ENCODE peak calls at places on chromosomes 2 and 18, in four cellular contexts. One of them, this sample, is unnamed.
A peak's percentile ranks its signal among the peaks of the same experiment; 100 is the strongest.

GRCh38 chr2:102142829-102143449 is 393 bp downstream of the IL1R1 start:
- DNase-seq in testis: peak; percentile 50
- DNase-seq in transverse colon: no peak
- DNase-seq in fibroblast of the aortic adventitia: peak; percentile 67
- DNase-seq in this sample: peak; percentile 47

GRCh38 chr2:180952082-180952481 is 28.3 kb upstream of the UBE2E3 start:
- DNase-seq in testis: no peak
- DNase-seq in transverse colon: no peak
- DNase-seq in fibroblast of the aortic adventitia: no peak
- DNase-seq in this sample: no peak

GRCh38 chr2:101520246-101520645 is 45.3 kb upstream of the RFX8 start:
- DNase-seq in testis: no peak
- DNase-seq in transverse colon: no peak
- DNase-seq in fibroblast of the aortic adventitia: peak; percentile 50
- DNase-seq in this sample: peak; percentile 77

GRCh38 chr2:30293303-30293912 is 62.1 kb downstream of the LBH start:
- DNase-seq in testis: no peak
- DNase-seq in transverse colon: no peak
- DNase-seq in fibroblast of the aortic adventitia: peak; percentile 77
- DNase-seq in this sample: peak; percentile 95

GRCh38 chr2:224999784-225000183 is 42.5 kb downstream of the DOCK10 start:
- DNase-seq in testis: no peak
- DNase-seq in transverse colon: no peak
- DNase-seq in fibroblast of the aortic adventitia: peak; percentile 23
- DNase-seq in this sample: no peak

GRCh38 chr2:120381661-120382060 is 35.7 kb downstream of the INHBB start:
- DNase-seq in testis: no peak
- DNase-seq in transverse colon: no peak
- DNase-seq in fibroblast of the aortic adventitia: no peak
- DNase-seq in this sample: no peak

GRCh38 chr2:141517852-141518421 is 612.9 kb downstream of the LRP1B start:
- DNase-seq in testis: no peak
- DNase-seq in transverse colon: no peak
- DNase-seq in fibroblast of the aortic adventitia: no peak
- DNase-seq in this sample: no peak

GRCh38 chr18:62437520-62438329 is 85.1 kb upstream of the ZCCHC2 start:
- DNase-seq in testis: peak; percentile 26
- DNase-seq in transverse colon: peak; percentile 17
- DNase-seq in fibroblast of the aortic adventitia: no peak
- DNase-seq in this sample: peak; percentile 85

GRCh38 chr2:62150597-62151305 is 45.2 kb upstream of the B3GNT2 start:
- DNase-seq in testis: no peak
- DNase-seq in transverse colon: no peak
- DNase-seq in fibroblast of the aortic adventitia: peak; percentile 25
- DNase-seq in this sample: no peak

GRCh38 chr2:688504-689076 is 11.4 kb upstream of the TMEM18 start:
- DNase-seq in testis: no peak
- DNase-seq in transverse colon: no peak
- DNase-seq in fibroblast of the aortic adventitia: no peak
- DNase-seq in this sample: no peak

GRCh38 chr18:79935499-79935898 is 16.0 kb downstream of the SLC66A2 start:
- DNase-seq in testis: no peak
- DNase-seq in transverse colon: peak; percentile 5
- DNase-seq in fibroblast of the aortic adventitia: no peak
- DNase-seq in this sample: no peak

GRCh38 chr18:59696311-59697235 is 650 bp downstream of the CCBE1 start:
- DNase-seq in testis: peak; percentile 23
- DNase-seq in transverse colon: peak; percentile 10
- DNase-seq in fibroblast of the aortic adventitia: peak; percentile 65
- DNase-seq in this sample: peak; percentile 72

GRCh38 chr2:171254666-171255065 is 94.0 kb upstream of the TLK1 start:
- DNase-seq in testis: no peak
- DNase-seq in transverse colon: no peak
- DNase-seq in fibroblast of the aortic adventitia: no peak
- DNase-seq in this sample: no peak

GRCh38 chr2:8154270-8154669 is 527.6 kb upstream of the ID2 start:
- DNase-seq in testis: no peak
- DNase-seq in transverse colon: no peak
- DNase-seq in fibroblast of the aortic adventitia: no peak
- DNase-seq in this sample: no peak

GRCh38 chr2:112794131-112794733 is 9.9 kb upstream of the IL1A start:
- DNase-seq in testis: peak; percentile 50
- DNase-seq in transverse colon: peak; percentile 15
- DNase-seq in fibroblast of the aortic adventitia: peak; percentile 98
- DNase-seq in this sample: peak; percentile 99

GRCh38 chr18:32714571-32715148 is 58.2 kb downstream of the KLHL14 start:
- DNase-seq in testis: peak; percentile 48
- DNase-seq in transverse colon: peak; percentile 31
- DNase-seq in fibroblast of the aortic adventitia: peak; percentile 67
- DNase-seq in this sample: peak; percentile 76

GRCh38 chr2:153433403-153433802 is 45.2 kb downstream of the RPRM start:
- DNase-seq in testis: no peak
- DNase-seq in transverse colon: no peak
- DNase-seq in fibroblast of the aortic adventitia: no peak
- DNase-seq in this sample: no peak

GRCh38 chr2:59427980-59428379 is 1125.5 kb downstream of the BCL11A start:
- DNase-seq in testis: no peak
- DNase-seq in transverse colon: no peak
- DNase-seq in fibroblast of the aortic adventitia: no peak
- DNase-seq in this sample: no peak

GRCh38 chr18:44882163-44882881 is 201.6 kb downstream of the SETBP1 start:
- DNase-seq in testis: no peak
- DNase-seq in transverse colon: no peak
- DNase-seq in fibroblast of the aortic adventitia: no peak
- DNase-seq in this sample: no peak

GRCh38 chr2:183543731-183544130 is 419.5 kb downstream of the NUP35 start:
- DNase-seq in testis: no peak
- DNase-seq in transverse colon: peak; percentile 38
- DNase-seq in fibroblast of the aortic adventitia: no peak
- DNase-seq in this sample: peak; percentile 32

GRCh38 chr2:239321596-239322413 is 79.0 kb downstream of the HDAC4 start:
- DNase-seq in testis: peak; percentile 46
- DNase-seq in transverse colon: no peak
- DNase-seq in fibroblast of the aortic adventitia: no peak
- DNase-seq in this sample: no peak

GRCh38 chr2:78928502-78928901 is 97.0 kb upstream of the REG3G start:
- DNase-seq in testis: no peak
- DNase-seq in transverse colon: no peak
- DNase-seq in fibroblast of the aortic adventitia: no peak
- DNase-seq in this sample: no peak

GRCh38 chr2:222283634-222284033 is 15.2 kb downstream of the PAX3 start:
- DNase-seq in testis: no peak
- DNase-seq in transverse colon: no peak
- DNase-seq in fibroblast of the aortic adventitia: no peak
- DNase-seq in this sample: no peak

GRCh38 chr18:45978084-45978483 is 11.0 kb upstream of the EPG5 start:
- DNase-seq in testis: no peak
- DNase-seq in transverse colon: no peak
- DNase-seq in fibroblast of the aortic adventitia: no peak
- DNase-seq in this sample: peak; percentile 46

GRCh38 chr18:80136679-80137078 is 27.6 kb downstream of the ADNP2 start:
- DNase-seq in testis: no peak
- DNase-seq in transverse colon: no peak
- DNase-seq in fibroblast of the aortic adventitia: no peak
- DNase-seq in this sample: no peak

GRCh38 chr2:119836455-119837142 is 76.9 kb downstream of the PTPN4 start:
- DNase-seq in testis: no peak
- DNase-seq in transverse colon: no peak
- DNase-seq in fibroblast of the aortic adventitia: no peak
- DNase-seq in this sample: no peak

GRCh38 chr2:58261215-58261614 is 20.1 kb upstream of the FANCL start:
- DNase-seq in testis: no peak
- DNase-seq in transverse colon: no peak
- DNase-seq in fibroblast of the aortic adventitia: no peak
- DNase-seq in this sample: no peak

DNA sequence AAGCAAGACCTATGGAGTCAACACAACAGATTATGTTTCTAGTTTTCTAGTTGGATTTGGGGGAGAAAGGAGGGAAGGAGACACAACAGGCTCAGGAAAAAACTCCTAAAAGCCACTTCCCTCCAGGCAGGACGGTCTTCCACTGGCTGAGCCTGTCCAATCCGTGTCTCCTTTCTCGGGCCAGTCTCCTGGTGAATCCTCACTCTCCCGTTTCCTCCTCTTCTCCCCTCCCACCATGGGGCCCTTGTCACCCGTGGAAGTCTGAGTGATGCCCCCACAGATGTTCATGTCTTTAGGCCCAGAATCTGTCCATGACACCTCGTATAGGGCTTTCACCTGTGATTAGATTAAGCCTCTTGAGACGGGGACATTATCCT is 193.5 kb downstream of the ZFP36L2 start:
- DNase-seq in testis: no peak
- DNase-seq in transverse colon: no peak
- DNase-seq in fibroblast of the aortic adventitia: no peak
- DNase-seq in this sample: no peak
- H3K4me3 ChIP-seq in testis: no peak overlapping the region
- H3K4me3 ChIP-seq in transverse colon: no peak overlapping the region
- H3K4me3 ChIP-seq in fibroblast of the aortic adventitia: no peak overlapping the region
- H3K4me3 ChIP-seq in this sample: no peak overlapping the region

GRCh38 chr18:48136051-48136543 is 205.6 kb upstream of the SMAD2 start:
- DNase-seq in testis: peak; percentile 42
- DNase-seq in transverse colon: peak; percentile 53
- DNase-seq in fibroblast of the aortic adventitia: no peak
- DNase-seq in this sample: no peak
- H3K4me3 ChIP-seq in testis: peak overlapping the region; percentile 62
- H3K4me3 ChIP-seq in transverse colon: peak overlapping the region; percentile 21
- H3K4me3 ChIP-seq in fibroblast of the aortic adventitia: peak overlapping the region; percentile 28
- H3K4me3 ChIP-seq in this sample: peak overlapping the region; percentile 62

GRCh38 chr2:9950521-9951271 is 797 bp upstream of the GRHL1 start:
- DNase-seq in testis: peak; percentile 58
- DNase-seq in transverse colon: peak; percentile 50
- DNase-seq in fibroblast of the aortic adventitia: no peak
- DNase-seq in this sample: peak; percentile 44

GRCh38 chr2:9948721-9949120 is 2.8 kb upstream of the GRHL1 start:
- DNase-seq in testis: no peak
- DNase-seq in transverse colon: no peak
- DNase-seq in fibroblast of the aortic adventitia: no peak
- DNase-seq in this sample: no peak

GRCh38 chr2:9951272-9951521 is 296 bp upstream of the GRHL1 start:
- DNase-seq in testis: no peak
- DNase-seq in transverse colon: no peak
- DNase-seq in fibroblast of the aortic adventitia: no peak
- DNase-seq in this sample: no peak

GRCh38 chr2:9949239-9949991 is 2.1 kb upstream of the GRHL1 start:
- DNase-seq in testis: no peak
- DNase-seq in transverse colon: no peak
- DNase-seq in fibroblast of the aortic adventitia: no peak
- DNase-seq in this sample: no peak

GRCh38 chr2:9949992-9950520 is 1.4 kb upstream of the GRHL1 start:
- DNase-seq in testis: peak; percentile 41
- DNase-seq in transverse colon: no peak
- DNase-seq in fibroblast of the aortic adventitia: no peak
- DNase-seq in this sample: no peak
- H3K4me3 ChIP-seq in testis: peak overlapping the region; percentile 67
- H3K4me3 ChIP-seq in transverse colon: no peak overlapping the region
- H3K4me3 ChIP-seq in fibroblast of the aortic adventitia: no peak overlapping the region
- H3K4me3 ChIP-seq in this sample: no peak overlapping the region

GRCh38 chr2:199282309-199282708 is 175.4 kb downstream of the SATB2 start:
- DNase-seq in testis: no peak
- DNase-seq in transverse colon: no peak
- DNase-seq in fibroblast of the aortic adventitia: no peak
- DNase-seq in this sample: no peak

GRCh38 chr2:199278099-199278498 is 179.6 kb downstream of the SATB2 start:
- DNase-seq in testis: no peak
- DNase-seq in transverse colon: no peak
- DNase-seq in fibroblast of the aortic adventitia: peak; percentile 49
- DNase-seq in this sample: peak; percentile 21

GRCh38 chr2:199279146-199279545 is 178.6 kb downstream of the SATB2 start:
- DNase-seq in testis: no peak
- DNase-seq in transverse colon: no peak
- DNase-seq in fibroblast of the aortic adventitia: no peak
- DNase-seq in this sample: no peak
- H3K4me3 ChIP-seq in testis: no peak overlapping the region
- H3K4me3 ChIP-seq in transverse colon: no peak overlapping the region
- H3K4me3 ChIP-seq in fibroblast of the aortic adventitia: no peak overlapping the region
- H3K4me3 ChIP-seq in this sample: no peak overlapping the region

GRCh38 chr18:7273301-7273911 is 42.5 kb downstream of the LRRC30 start:
- DNase-seq in testis: peak; percentile 18
- DNase-seq in transverse colon: peak; percentile 15
- DNase-seq in fibroblast of the aortic adventitia: peak; percentile 36
- DNase-seq in this sample: peak; percentile 31

GRCh38 chr18:7269903-7270302 is 39.0 kb downstream of the LRRC30 start:
- DNase-seq in testis: no peak
- DNase-seq in transverse colon: no peak
- DNase-seq in fibroblast of the aortic adventitia: no peak
- DNase-seq in this sample: no peak

DNA sequence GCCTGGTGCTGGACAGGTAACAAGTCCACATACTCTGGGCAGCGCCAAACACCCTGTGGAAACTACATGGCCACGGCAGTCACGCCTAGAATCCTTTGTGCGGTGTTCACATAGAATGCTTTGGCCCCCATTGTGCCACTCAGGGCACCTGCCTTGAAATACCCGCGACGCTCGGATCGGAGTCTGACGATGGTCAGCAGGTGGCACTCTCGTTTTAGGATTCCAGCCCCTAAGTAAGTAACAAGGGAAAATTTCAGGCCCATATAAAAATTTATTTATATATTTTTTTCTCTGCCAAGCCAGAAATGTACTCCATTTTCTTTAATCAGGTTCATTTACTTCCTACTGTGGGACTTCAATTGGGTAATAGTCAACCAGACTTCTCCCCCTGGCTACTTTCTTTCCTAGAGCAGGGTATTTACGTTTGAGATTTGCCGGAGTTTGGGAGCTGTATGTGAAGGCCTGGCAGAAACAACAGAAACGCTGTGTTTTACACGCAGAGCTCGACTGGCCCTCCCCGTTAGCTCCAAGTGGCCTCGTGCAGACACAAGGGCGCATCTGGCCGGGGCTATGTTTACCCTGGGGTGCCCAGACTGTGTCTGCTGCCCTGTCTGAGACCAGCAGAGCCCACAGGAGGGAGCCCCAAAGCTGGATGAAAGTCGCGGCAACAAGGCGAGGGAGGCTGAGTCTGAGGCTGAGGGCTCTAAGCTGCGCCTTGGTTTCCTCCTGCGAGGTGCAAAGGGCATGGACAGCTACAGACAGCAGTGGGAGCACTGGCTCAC is 41.6 kb downstream of the LRRC30 start:
- DNase-seq in testis: peak; percentile 82
- DNase-seq in transverse colon: peak; percentile 37
- DNase-seq in fibroblast of the aortic adventitia: peak; percentile 65
- DNase-seq in this sample: peak; percentile 78
- H3K4me3 ChIP-seq in testis: no peak overlapping the region
- H3K4me3 ChIP-seq in transverse colon: no peak overlapping the region
- H3K4me3 ChIP-seq in fibroblast of the aortic adventitia: no peak overlapping the region
- H3K4me3 ChIP-seq in this sample: no peak overlapping the region